ENCODE peak calls at places on chromosomes 4 and X, in nine cellular contexts. D is foreskin fibroblast, A is right lobe of liver, X is adrenal gland, U is astrocyte, B is AG04450, N is psoas muscle, O is endodermal cell, J is fibroblast of lung. R is an unnamed sample.

GRCh38 chr4:14524236-14524635 is 478.0 kb upstream of the CPEB2 start:
- DNase-seq in J (peak; percentile 35), B (no peak), U (peak; percentile 14), X (no peak), A (no peak), N (no peak), D (no peak), O (no peak), R (no peak)

GRCh38 chrX:65488496-65488895 is 46.1 kb downstream of the LAS1L start:
- DNase-seq in A (no peak), O (no peak), B (no peak), U (no peak), D (peak; percentile 12), N (no peak), J (peak; percentile 1), X (no peak), R (no peak)

GRCh38 chr4:182454440-182455013 is 211.3 kb downstream of the TENM3 start:
- DNase-seq in A (no peak), N (no peak), D (no peak), B (no peak), J (peak; percentile 38), U (no peak), O (no peak), X (no peak), R (peak; percentile 16)

GRCh38 chr4:7650606-7651400 is 216.1 kb upstream of the PSAPL1 start:
- DNase-seq in N (no peak), X (no peak), O (peak; percentile 92), J (peak; percentile 64), B (no peak), A (peak; percentile 27), U (peak; percentile 57), D (no peak), R (no peak)

GRCh38 chr4:8524595-8525382 is 55.4 kb upstream of the GPR78 start:
- DNase-seq in X (no peak), D (no peak), B (no peak), N (no peak), U (no peak), A (no peak), O (no peak), J (no peak), R (no peak)

GRCh38 chr4:155738548-155738947 is 20.3 kb upstream of the GUCY1B1 start:
- DNase-seq in O (no peak), U (peak; percentile 53), X (no peak), J (peak; percentile 54), A (no peak), N (no peak), B (peak; percentile 68), D (peak; percentile 72), R (peak; percentile 18)

GRCh38 chrX:111444881-111445280 is 32.9 kb upstream of the DCX start:
- DNase-seq in U (no peak), O (no peak), A (no peak), N (no peak), B (no peak), J (no peak), X (no peak), D (no peak), R (no peak)

GRCh38 chr4:26525136-26525535 is 34.9 kb upstream of the CCKAR start:
- DNase-seq in U (peak; percentile 79), A (no peak), X (no peak), D (peak; percentile 59), J (peak; percentile 87), O (no peak), B (peak; percentile 36), N (no peak), R (peak; percentile 61)

GRCh38 chr4:170004656-170005250 is 21.4 kb downstream of the MFAP3L start:
- DNase-seq in A (no peak), B (no peak), J (peak; percentile 85), X (no peak), N (no peak), D (no peak), U (peak; percentile 82), O (no peak), R (peak; percentile 24)

GRCh38 chr4:40987151-40987550 is 227.2 kb downstream of the APBB2 start:
- DNase-seq in U (no peak), X (no peak), D (no peak), B (no peak), A (no peak), N (no peak), J (no peak), O (no peak), R (peak; percentile 58)

GRCh38 chr4:155353923-155354540 is 22.7 kb downstream of the MAP9 start:
- DNase-seq in O (peak; percentile 86), D (peak; percentile 6), X (peak; percentile 68), J (peak; percentile 37), B (no peak), N (peak; percentile 40), A (peak; percentile 63), U (peak; percentile 29), R (peak; percentile 86)

GRCh38 chrX:97743014-97743413 is 859.3 kb downstream of the RPA4 start:
- DNase-seq in B (no peak), N (no peak), X (no peak), A (no peak), D (no peak), U (no peak), J (no peak), O (peak; percentile 55), R (no peak)
- TF ChIP-seq CTCF in B (no peak), N (no peak), X (no peak), A (no peak), D (no peak), U (no peak), J (no peak), O (peak; percentile 47), R (peak; percentile 13)

GRCh38 chr4:173448103-173448502 is 49.2 kb upstream of the SCRG1 start:
- DNase-seq in A (no peak), B (no peak), N (peak; percentile 21), U (peak; percentile 59), X (peak; percentile 45), O (no peak), D (peak; percentile 85), J (peak; percentile 65), R (peak; percentile 60)
- H3K4me3 ChIP-seq in A (no peak overlapping the region), B (no peak overlapping the region), N (no peak overlapping the region), U (no peak overlapping the region), X (no peak overlapping the region), O (no peak overlapping the region), D (no peak overlapping the region), J (no peak overlapping the region), R (no peak overlapping the region)

DNA sequence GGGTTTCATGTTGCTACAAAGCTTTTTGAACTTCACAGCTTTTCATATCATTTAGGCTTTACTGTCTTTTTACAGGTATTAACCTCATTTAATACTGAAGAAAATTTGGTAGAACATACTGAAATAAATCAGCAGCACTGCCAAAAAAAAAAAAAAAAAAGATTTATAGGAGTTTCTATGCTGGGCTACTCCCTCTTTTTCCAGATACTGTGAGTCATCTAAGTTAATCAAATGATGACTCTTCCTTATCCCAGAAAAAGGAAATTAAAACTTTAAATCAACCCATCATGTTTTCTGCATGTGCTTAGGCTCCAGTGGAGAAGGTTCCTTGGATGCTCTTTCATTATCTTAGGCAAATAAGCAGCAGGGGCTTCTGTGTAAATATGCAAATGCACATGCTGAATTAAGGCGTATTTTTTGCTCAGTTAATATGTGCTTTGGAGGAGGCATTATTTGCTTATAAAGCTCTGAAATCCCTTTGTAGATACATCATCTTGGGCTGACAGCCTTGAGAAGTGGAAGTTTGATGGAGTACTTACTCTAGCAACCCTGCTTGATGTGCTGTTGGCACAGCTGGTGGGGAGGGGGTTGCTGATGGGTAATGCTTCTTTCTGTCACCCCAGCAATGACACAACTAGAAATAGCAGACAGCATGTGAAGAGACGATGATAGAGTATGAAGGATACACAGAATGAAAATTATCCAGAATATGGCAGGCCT is 136.1 kb downstream of the C4orf33 start:
- DNase-seq in A (no peak), B (no peak), X (no peak), J (peak; percentile 1), N (no peak), D (no peak), O (no peak), U (no peak), R (peak; percentile 3)
- TF ChIP-seq CTCF in A (no peak), B (no peak), X (no peak), J (no peak), N (no peak), D (no peak), O (no peak), U (no peak), R (no peak)

GRCh38 chrX:72255445-72255844 is 16.6 kb upstream of the ERCC6L start:
- DNase-seq in J (no peak), B (no peak), O (peak; percentile 66), D (no peak), A (no peak), N (no peak), U (no peak), X (no peak), R (no peak)
- H3K4me3 ChIP-seq in J (no peak overlapping the region), B (no peak overlapping the region), O (no peak overlapping the region), D (no peak overlapping the region), A (no peak overlapping the region), N (no peak overlapping the region), U (no peak overlapping the region), X (no peak overlapping the region), R (no peak overlapping the region)

DNA sequence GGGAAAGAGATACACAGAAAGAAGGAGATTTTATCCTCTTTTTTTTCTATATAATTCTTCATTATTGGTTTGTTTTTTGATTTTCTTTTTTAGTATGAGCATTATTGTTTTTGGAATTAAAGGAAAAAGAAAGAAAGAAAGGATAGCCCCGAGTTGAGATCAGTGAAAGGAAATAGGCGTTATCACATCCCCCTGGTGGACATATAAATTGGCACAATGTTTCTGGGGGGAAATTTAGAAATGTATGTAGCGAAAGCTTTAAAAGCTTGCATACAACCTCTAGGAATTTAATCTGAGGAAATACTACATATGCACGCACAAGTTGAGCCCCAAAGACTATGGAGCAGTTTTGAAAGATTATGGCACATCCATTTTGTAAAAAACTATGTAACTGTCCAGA is 226.3 kb upstream of the LDB2 start:
- DNase-seq in U (no peak), X (no peak), N (no peak), O (no peak), A (no peak), B (no peak), J (no peak), D (no peak), R (no peak)
- TF ChIP-seq CTCF in U (peak; percentile 24), X (no peak), N (no peak), O (peak; percentile 71), A (no peak), B (peak; percentile 41), J (peak; percentile 23), D (peak; percentile 5), R (peak; percentile 33)

DNA sequence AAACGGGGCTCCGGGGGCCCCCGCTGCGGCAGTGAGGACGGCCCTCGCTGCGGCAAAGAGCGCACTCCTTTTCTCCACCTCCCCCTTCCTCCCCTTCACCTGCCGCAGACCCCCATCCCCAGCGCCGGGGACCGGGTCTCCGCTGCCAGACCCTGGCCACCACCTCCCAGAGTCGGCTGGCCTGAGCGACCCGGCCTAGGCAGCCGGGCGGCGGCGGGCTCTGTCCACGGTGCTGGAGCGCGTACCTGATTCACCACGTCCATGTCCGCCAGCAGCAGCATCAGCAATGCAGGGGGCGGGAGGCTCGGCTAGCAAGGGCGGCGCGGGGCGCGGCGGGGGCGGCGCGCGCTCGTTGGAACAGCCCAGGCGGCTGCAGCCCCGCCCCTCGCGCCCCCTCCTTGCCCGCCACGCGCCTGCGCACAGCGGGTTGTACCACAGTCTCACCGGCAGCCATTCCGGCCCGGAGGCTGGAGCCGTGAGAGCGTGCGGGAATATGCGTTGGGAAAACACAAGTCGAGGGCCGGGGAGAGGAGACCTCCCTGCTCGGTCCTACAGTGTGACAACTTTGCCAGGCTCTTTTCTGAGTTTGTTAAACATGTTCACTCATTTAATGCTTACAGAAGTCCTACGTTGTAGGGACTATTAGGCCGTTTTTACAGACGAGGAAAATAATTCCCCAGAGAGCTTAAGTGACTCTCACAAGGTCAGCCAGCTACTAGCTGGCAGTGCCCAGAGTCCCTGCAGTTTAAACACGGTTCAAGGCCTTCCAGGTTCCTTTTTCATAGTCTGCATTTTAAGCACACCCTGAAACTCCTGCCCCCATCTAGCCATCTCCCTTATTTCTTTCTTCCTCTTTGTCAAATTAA is at the start of gene SYP:
- DNase-seq in D (peak; percentile 83), O (peak; percentile 96), U (peak; percentile 62), A (peak; percentile 90), X (peak; percentile 91), J (peak; percentile 79), B (peak; percentile 46), N (peak; percentile 89), R (peak; percentile 74)
- H3K4me3 ChIP-seq in D (peak within 1 kb of the TSS; percentile 22), O (no peak within 1 kb of the TSS), U (no peak within 1 kb of the TSS), A (no peak within 1 kb of the TSS), X (no peak within 1 kb of the TSS), J (peak within 1 kb of the TSS; percentile 42), B (peak within 1 kb of the TSS; percentile 39), N (peak within 1 kb of the TSS; percentile 59), R (peak within 1 kb of the TSS; percentile 47)